ENCODE peak calls at places on chromosome 22, in seven cellular contexts. V is thyroid gland, D is transverse colon, U is HCT116, H is GM12878, T is spleen, X is A549. S is an unnamed sample.

GRCh38 chr22:28907311-28908008 is 24.1 kb downstream of the ZNRF3 start:
- DNase-seq in U (no peak), T (no peak), H (peak), X (no peak), V (no peak), D (no peak), S (no peak)

GRCh38 chr22:46774456-46775363 is 12.3 kb downstream of the TBC1D22A start:
- DNase-seq in X (no peak), H (no peak), V (no peak), U (no peak), D (no peak), T (peak), S (no peak)

GRCh38 chr22:41596776-41597634 is 7.4 kb upstream of the PMM1 start:
- DNase-seq in X (peak), T (peak), U (no peak), D (peak), H (no peak), V (peak), S (peak)

GRCh38 chr22:31080164-31080847 is 812 bp upstream of the SMTN start:
- DNase-seq in U (no peak), H (no peak), T (no peak), D (no peak), V (no peak), X (no peak), S (no peak)

GRCh38 chr22:30392661-30393321 is 4.0 kb upstream of the SEC14L2 start:
- DNase-seq in D (no peak), X (no peak), H (no peak), V (peak), U (no peak), T (no peak), S (no peak)

GRCh38 chr22:30778261-30778660 is 83.6 kb downstream of the OSBP2 start:
- DNase-seq in T (peak), H (no peak), U (no peak), X (no peak), V (no peak), D (no peak), S (no peak)

GRCh38 chr22:36729321-36729720 is 25.8 kb upstream of the CACNG2 start:
- DNase-seq in U (no peak), H (no peak), T (no peak), D (no peak), X (no peak), V (no peak), S (no peak)

GRCh38 chr22:22877523-22878210 is 9.9 kb upstream of the IGLL5 start:
- DNase-seq in D (peak), T (peak), V (peak), X (peak), U (peak), H (no peak), S (peak)

GRCh38 chr22:46725096-46725495 is 13.0 kb downstream of the CERK start:
- DNase-seq in V (no peak), H (no peak), X (no peak), T (no peak), D (no peak), U (no peak), S (no peak)

GRCh38 chr22:27416553-27417427 is 384.8 kb downstream of the MN1 start:
- DNase-seq in D (no peak), T (no peak), V (no peak), X (peak), U (no peak), H (no peak), S (peak)

GRCh38 chr22:47213571-47214230 is 451.3 kb downstream of the TBC1D22A start:
- DNase-seq in V (peak), U (peak), D (peak), X (peak), T (peak), H (no peak), S (peak)

GRCh38 chr22:48803993-48804810 is 1023.5 kb downstream of the BRD1 start:
- DNase-seq in X (no peak), T (peak), V (no peak), U (no peak), D (no peak), H (no peak), S (no peak)

GRCh38 chr22:40703731-40704130 is 24.4 kb downstream of the MCHR1 start:
- DNase-seq in T (no peak), H (no peak), V (no peak), X (no peak), U (no peak), D (no peak), S (peak)

GRCh38 chr22:44828193-44828592 is 75.8 kb downstream of the ARHGAP8 start:
- DNase-seq in U (no peak), X (peak), D (no peak), V (no peak), H (no peak), T (no peak), S (peak)

GRCh38 chr22:48940988-48941902 is 886.4 kb downstream of the BRD1 start:
- DNase-seq in T (no peak), U (no peak), X (no peak), V (no peak), D (peak), H (no peak), S (no peak)

GRCh38 chr22:45740236-45740635 is 68.6 kb downstream of the ATXN10 start:
- DNase-seq in D (no peak), U (no peak), V (no peak), T (no peak), H (no peak), X (no peak), S (no peak)

GRCh38 chr22:38074181-38075104 is 9.5 kb downstream of the SLC16A8 start:
- DNase-seq in D (no peak), U (no peak), H (no peak), X (no peak), V (no peak), T (no peak), S (no peak)

GRCh38 chr22:36323182-36323854 is 64.4 kb downstream of the MYH9 start:
- DNase-seq in T (no peak), H (no peak), V (peak), D (peak), U (no peak), X (no peak), S (no peak)

GRCh38 chr22:28268176-28268575 is 349.1 kb upstream of the PITPNB start:
- DNase-seq in U (no peak), X (no peak), V (peak), H (no peak), D (no peak), T (no peak), S (no peak)

GRCh38 chr22:22154068-22154467 is 90.5 kb upstream of the VPREB1 start:
- DNase-seq in D (no peak), X (no peak), U (no peak), V (no peak), H (no peak), T (no peak), S (no peak)

GRCh38 chr22:46064966-46065666 is 85.2 kb upstream of the PPARA start:
- DNase-seq in H (no peak), T (no peak), V (no peak), X (no peak), D (peak), U (no peak), S (no peak)

GRCh38 chr22:46128606-46129005 is 21.7 kb upstream of the PPARA start:
- DNase-seq in T (no peak), H (no peak), X (no peak), V (no peak), D (no peak), U (no peak), S (no peak)

GRCh38 chr22:35341090-35341874 is 39.6 kb upstream of the HMOX1 start:
- DNase-seq in U (no peak), X (no peak), D (no peak), V (no peak), H (no peak), T (no peak), S (no peak)

GRCh38 chr22:45344339-45344738 is 34.6 kb downstream of the FAM118A start:
- DNase-seq in H (no peak), D (no peak), V (peak), X (peak), T (no peak), U (no peak), S (peak)

GRCh38 chr22:45997775-45998637 is 21.0 kb upstream of the WNT7B start:
- DNase-seq in T (peak), X (no peak), D (no peak), U (no peak), H (no peak), V (no peak), S (no peak)

GRCh38 chr22:41361716-41362310 is 19.9 kb upstream of the TEF start:
- DNase-seq in T (no peak), H (no peak), V (no peak), X (no peak), D (no peak), U (no peak), S (no peak)

GRCh38 chr22:39244496-39245129 is at the start of gene PDGFB:
- DNase-seq in X (peak), D (peak), H (no peak), T (no peak), V (peak), U (no peak), S (peak)
- TF ChIP-seq POLR2A in X (peak), D (peak), H (no peak), T (no peak), V (no peak), U (peak), S (no peak)

GRCh38 chr22:18077639-18078328 is at the start of gene PEX26:
- DNase-seq in D (peak), V (peak), X (peak), H (peak), U (peak), T (peak), S (peak)
- TF ChIP-seq POLR2A in D (peak), V (peak), X (peak), H (peak), U (no peak), T (no peak), S (peak)

GRCh38 chr22:20124083-20124787 is 7.2 kb upstream of the TRMT2A start:
- DNase-seq in U (no peak), D (no peak), X (no peak), T (no peak), V (no peak), H (no peak), S (no peak)
- TF ChIP-seq POLR2A in U (no peak), D (no peak), X (no peak), T (no peak), V (no peak), H (peak), S (no peak)

DNA sequence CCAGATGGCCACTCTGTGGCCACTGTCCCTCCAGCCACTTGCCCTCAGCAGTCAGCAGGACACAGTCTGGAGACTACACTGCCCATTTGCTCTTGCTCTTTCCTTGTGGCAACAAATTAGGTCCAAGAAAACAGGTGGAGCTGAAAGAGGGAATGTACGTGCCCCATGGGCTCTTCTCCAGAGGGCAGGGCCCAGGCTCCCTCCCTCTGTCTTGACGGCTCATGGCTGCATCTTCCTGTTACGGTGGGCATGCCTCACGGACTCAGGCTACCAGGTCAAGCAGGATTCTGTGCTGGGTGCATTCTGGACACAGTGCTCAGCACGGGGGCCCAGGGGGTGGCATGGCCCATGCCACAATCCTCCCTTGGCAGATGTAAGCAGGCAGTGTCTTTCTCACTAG is 71.3 kb downstream of the MED15 start:
- DNase-seq in H (no peak), U (no peak), X (no peak), V (no peak), T (no peak), D (no peak), S (no peak)
- TF ChIP-seq POLR2A in H (no peak), U (no peak), X (no peak), V (no peak), T (no peak), D (no peak), S (no peak)

GRCh38 chr22:42791721-42792452 is 65.2 kb downstream of the ARFGAP3 start:
- DNase-seq in V (no peak), D (peak), X (no peak), T (no peak), H (no peak), U (no peak), S (no peak)

GRCh38 chr22:42793848-42794405 is 63.1 kb downstream of the ARFGAP3 start:
- DNase-seq in U (no peak), V (no peak), H (no peak), T (peak), X (no peak), D (no peak), S (no peak)

GRCh38 chr22:42792909-42793847 is 63.9 kb downstream of the ARFGAP3 start:
- DNase-seq in U (no peak), D (no peak), H (no peak), X (no peak), T (no peak), V (peak), S (no peak)

GRCh38 chr22:42794551-42795510 is 62.2 kb downstream of the ARFGAP3 start:
- DNase-seq in T (peak), H (no peak), U (no peak), V (no peak), X (no peak), D (no peak), S (no peak)

DNA sequence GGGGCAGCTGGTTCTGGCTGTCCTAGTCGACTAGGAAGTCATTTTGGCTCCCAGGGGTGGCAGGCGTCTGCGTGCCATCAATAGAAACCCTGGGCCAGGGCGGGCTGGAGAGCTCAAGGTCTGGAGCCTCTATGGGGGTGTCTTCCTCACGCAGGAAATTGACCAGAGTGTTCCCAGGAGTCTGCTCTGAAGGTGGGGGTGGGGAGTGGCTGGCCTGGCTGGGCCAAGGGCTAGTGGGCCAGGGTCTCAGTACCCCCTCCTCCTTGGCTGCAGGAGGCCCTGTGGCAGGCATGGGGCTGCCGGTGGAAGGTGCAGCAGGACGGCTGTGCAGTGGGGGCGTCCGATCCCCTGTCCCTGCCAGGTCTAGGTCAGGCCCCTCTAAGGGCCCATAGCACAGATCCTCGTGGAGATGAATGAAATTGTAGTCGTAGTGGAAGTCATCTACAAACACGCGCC is 64.6 kb downstream of the ARFGAP3 start:
- DNase-seq in D (no peak), H (no peak), X (no peak), V (no peak), U (no peak), T (no peak), S (no peak)
- TF ChIP-seq POLR2A in D (no peak), H (no peak), X (no peak), V (no peak), U (no peak), T (no peak), S (no peak)

DNA sequence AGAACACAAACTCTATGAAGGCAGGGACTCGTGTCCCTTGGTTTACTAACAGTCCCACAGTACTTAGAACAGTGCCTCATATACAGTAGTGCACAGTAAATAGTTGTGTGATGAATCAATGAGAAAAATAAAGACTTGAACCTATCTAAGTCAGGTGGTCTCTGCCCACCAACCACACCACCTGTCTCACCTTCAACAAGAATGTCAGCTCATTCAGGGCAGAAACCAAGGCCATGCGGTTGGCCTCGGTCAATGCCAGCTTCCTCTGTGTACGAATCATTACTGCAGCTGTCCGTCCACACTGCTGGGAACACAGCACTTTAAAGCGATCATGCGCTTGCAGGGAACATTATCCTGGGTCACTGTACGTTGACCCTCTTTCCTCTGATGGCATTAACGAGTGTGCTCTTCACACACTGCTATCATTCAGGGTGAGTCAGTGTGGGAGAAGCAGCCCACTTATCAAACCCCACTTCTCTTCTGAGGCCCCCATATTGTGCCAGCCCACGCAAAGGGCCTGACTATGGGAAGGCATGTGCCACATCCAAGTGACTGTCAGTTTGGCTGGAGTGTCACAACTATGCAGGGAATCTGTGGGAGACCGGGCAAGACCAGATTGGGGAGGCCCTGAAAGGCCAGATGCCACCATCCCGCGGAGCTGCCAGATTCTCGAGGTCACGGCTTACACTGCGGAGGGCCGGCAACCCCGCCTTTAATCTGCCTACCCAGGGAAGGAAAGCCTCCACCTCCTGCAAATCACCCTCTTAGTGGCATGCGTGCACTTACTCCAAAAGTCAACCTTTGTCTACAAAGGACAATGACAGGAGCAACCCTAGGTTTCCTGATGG is 36.1 kb downstream of the LARGE1 start:
- DNase-seq in U (no peak), T (peak), D (no peak), X (no peak), V (no peak), H (no peak), S (no peak)
- TF ChIP-seq POLR2A in U (no peak), T (no peak), D (no peak), X (no peak), V (no peak), H (no peak), S (no peak)

GRCh38 chr22:19797631-19798319 is 37.2 kb downstream of the TBX1 start:
- DNase-seq in V (no peak), U (no peak), X (no peak), T (no peak), D (no peak), H (no peak), S (no peak)
- TF ChIP-seq POLR2A in V (no peak), U (no peak), X (no peak), T (no peak), D (no peak), H (no peak), S (no peak)

GRCh38 chr22:39316440-39317083 is 2.9 kb downstream of the RPL3 start:
- DNase-seq in T (peak), D (peak), X (peak), H (peak), U (peak), V (peak), S (peak)

GRCh38 chr22:39312410-39312809 is 7.0 kb downstream of the RPL3 start:
- DNase-seq in T (no peak), V (no peak), X (no peak), U (no peak), H (no peak), D (no peak), S (no peak)

GRCh38 chr22:39313258-39314001 is 6.0 kb downstream of the RPL3 start:
- DNase-seq in H (no peak), X (no peak), D (no peak), V (no peak), U (no peak), T (no peak), S (no peak)

GRCh38 chr22:39315389-39315788 is 4.0 kb downstream of the RPL3 start:
- DNase-seq in D (no peak), T (no peak), X (no peak), U (no peak), H (no peak), V (no peak), S (no peak)

GRCh38 chr22:39314251-39314971 is 5.0 kb downstream of the RPL3 start:
- DNase-seq in T (no peak), H (no peak), V (no peak), X (no peak), D (no peak), U (no peak), S (peak)
- TF ChIP-seq POLR2A in T (no peak), H (peak), V (no peak), X (no peak), D (no peak), U (no peak), S (no peak)

DNA sequence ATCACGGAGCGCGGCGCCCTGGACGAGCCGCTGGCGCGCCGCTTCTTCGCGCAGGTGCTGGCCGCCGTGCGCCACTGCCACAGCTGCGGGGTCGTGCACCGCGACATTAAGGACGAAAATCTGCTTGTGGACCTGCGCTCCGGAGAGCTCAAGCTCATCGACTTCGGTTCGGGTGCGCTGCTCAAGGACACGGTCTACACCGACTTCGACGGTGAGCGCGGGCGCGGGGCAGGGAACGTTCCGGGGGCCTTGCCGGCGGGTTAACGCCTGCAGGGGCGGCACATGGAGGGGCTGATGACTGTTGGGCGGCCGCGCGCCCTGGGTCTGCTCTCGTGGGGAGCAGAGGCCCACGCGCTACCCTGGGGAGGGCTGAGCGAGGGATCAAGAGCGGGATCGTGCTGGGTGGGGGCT is 1.0 kb downstream of the PIM3 start:
- DNase-seq in X (peak), U (no peak), D (no peak), T (no peak), V (no peak), H (no peak), S (no peak)
- TF ChIP-seq POLR2A in X (no peak), U (no peak), D (peak), T (no peak), V (no peak), H (peak), S (no peak)

DNA sequence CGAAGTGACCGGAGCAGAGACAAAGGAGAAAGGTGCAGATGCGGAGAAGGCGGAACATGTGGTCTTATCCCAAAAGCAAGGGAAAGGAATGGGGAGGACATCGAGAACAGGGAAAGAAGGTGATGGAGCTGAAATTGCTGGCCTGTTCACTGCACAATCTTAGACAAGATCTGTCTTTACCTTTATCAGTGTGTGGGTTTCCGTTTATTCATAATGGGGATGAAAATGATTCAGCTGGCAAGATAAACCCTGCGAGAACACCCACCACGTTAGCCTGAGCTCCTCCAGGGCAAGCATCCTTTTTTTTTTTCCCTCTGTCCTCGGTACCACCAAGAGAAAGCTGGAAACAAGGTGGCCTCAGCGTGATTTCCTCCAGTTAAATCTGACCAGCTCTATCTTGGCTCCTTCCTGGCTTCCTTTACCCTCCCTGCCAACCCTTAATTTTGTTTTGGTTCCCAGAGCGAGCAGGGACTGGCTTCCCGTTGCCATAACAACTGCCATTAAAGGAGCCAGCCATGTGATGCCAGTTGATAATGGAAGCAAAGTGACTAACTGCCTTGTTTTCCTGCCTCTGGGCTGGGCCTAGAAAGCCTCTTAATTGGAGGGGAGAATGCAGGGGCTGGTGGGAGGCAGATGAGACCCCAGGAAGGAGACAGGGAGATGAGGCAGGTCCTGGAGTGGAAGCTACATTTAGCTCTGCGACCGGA is 4.2 kb downstream of the SGSM1 start:
- DNase-seq in T (no peak), X (no peak), U (no peak), D (no peak), V (no peak), H (no peak), S (no peak)
- TF ChIP-seq POLR2A in T (no peak), X (no peak), U (no peak), D (no peak), V (no peak), H (no peak), S (no peak)

S was measured in erythroblast.